ENCODE peak calls at places on chromosomes 3 and 15, in eight cellular contexts. B is KBM-7; E is WTC11; T is GM23248; K is iPS-NIHi11; V is mesenchymal stem cell; Q is activated CD4-positive, alpha-beta T cell treated with anti-CD3 and anti-CD28 coated beads for 48 hours; R is BE2C. Y is an unnamed sample.

GRCh38 chr15:101306341-101307047 is 11.4 kb upstream of the SNRPA1 start:
- DNase-seq in K (no peak), R (no peak), V (no peak), E (no peak), T (no peak), Q (no peak), B (no peak), Y (no peak)

GRCh38 chr15:80550910-80551265 is 144.2 kb upstream of the ABHD17C start:
- DNase-seq in E (no peak), V (peak; percentile 45), Q (no peak), K (no peak), B (no peak), R (no peak), T (peak; percentile 62), Y (no peak)

GRCh38 chr15:38795471-38796245 is 231.0 kb upstream of the RASGRP1 start:
- DNase-seq in R (no peak), Q (no peak), T (peak; percentile 64), B (no peak), E (no peak), V (no peak), K (no peak), Y (no peak)

GRCh38 chr15:76328962-76329361 is 7.6 kb upstream of the ISL2 start:
- DNase-seq in T (peak; percentile 63), E (no peak), B (no peak), V (no peak), Q (no peak), K (no peak), R (no peak), Y (no peak)

GRCh38 chr3:67790043-67790442 is 135.6 kb upstream of the SUCLG2 start:
- DNase-seq in B (peak; percentile 71), V (peak; percentile 54), T (peak; percentile 63), R (peak; percentile 46), K (peak; percentile 76), Q (peak; percentile 71), E (peak; percentile 75), Y (peak; percentile 82)

GRCh38 chr3:116423365-116423764 is 21.9 kb downstream of the LSAMP start:
- DNase-seq in R (no peak), V (peak; percentile 24), B (no peak), E (no peak), K (peak; percentile 13), T (peak; percentile 6), Q (no peak), Y (no peak)

GRCh38 chr3:195133462-195133861 is 137.5 kb downstream of the XXYLT1 start:
- DNase-seq in R (peak; percentile 84), B (no peak), T (peak; percentile 91), V (no peak), K (no peak), Q (peak; percentile 59), E (no peak), Y (no peak)

GRCh38 chr3:189168711-189169110 is 3.1 kb upstream of the TPRG1 start:
- DNase-seq in Q (no peak), T (no peak), B (no peak), V (no peak), R (no peak), K (no peak), E (no peak), Y (no peak)

GRCh38 chr15:77871838-77872371 is 205.6 kb downstream of the TBC1D2B start:
- DNase-seq in T (no peak), V (no peak), E (peak; percentile 63), Q (peak; percentile 11), K (no peak), B (peak; percentile 24), R (no peak), Y (peak; percentile 56)

GRCh38 chr3:13598926-13599886 is 50.3 kb downstream of the FBLN2 start:
- DNase-seq in Q (no peak), E (no peak), T (peak; percentile 69), B (no peak), R (no peak), V (no peak), K (peak; percentile 53), Y (no peak)

GRCh38 chr15:53569756-53570480 is 189.5 kb downstream of the WDR72 start:
- DNase-seq in B (no peak), V (no peak), T (no peak), K (no peak), Q (no peak), R (no peak), E (no peak), Y (no peak)

GRCh38 chr15:38254065-38254883 is 1.6 kb downstream of the SPRED1 start:
- DNase-seq in E (no peak), Q (peak; percentile 44), B (peak; percentile 91), V (peak; percentile 74), K (no peak), T (peak; percentile 77), R (peak; percentile 45), Y (peak; percentile 85)

GRCh38 chr15:40439461-40440299 is 1.1 kb upstream of the BAHD1 start:
- DNase-seq in R (peak; percentile 47), V (peak; percentile 65), T (peak; percentile 80), E (peak; percentile 69), B (no peak), K (peak; percentile 61), Q (peak; percentile 56), Y (peak; percentile 62)

GRCh38 chr3:126835472-126836219 is 131.6 kb downstream of the CHCHD6 start:
- DNase-seq in B (no peak), V (peak; percentile 59), T (peak; percentile 85), R (peak; percentile 64), E (no peak), K (no peak), Q (no peak), Y (no peak)

GRCh38 chr15:32802296-32802936 is 84.6 kb downstream of the GREM1 start:
- DNase-seq in K (no peak), R (no peak), T (peak; percentile 79), B (peak; percentile 37), V (peak; percentile 94), E (no peak), Q (peak; percentile 16), Y (no peak)

GRCh38 chr3:4834403-4834866 is 144.8 kb upstream of the BHLHE40 start:
- DNase-seq in T (no peak), E (no peak), B (peak; percentile 71), Q (peak; percentile 85), K (no peak), R (no peak), V (peak; percentile 62), Y (no peak)

GRCh38 chr15:60320365-60320764 is 77.4 kb downstream of the ANXA2 start:
- DNase-seq in K (no peak), E (no peak), R (no peak), V (no peak), T (no peak), Q (no peak), B (no peak), Y (no peak)

GRCh38 chr15:101844916-101845315 is 32.9 kb downstream of the OR4F15 start:
- DNase-seq in B (no peak), R (no peak), T (no peak), K (no peak), V (no peak), E (no peak), Q (no peak), Y (no peak)

GRCh38 chr3:29773481-29773880 is 492.6 kb downstream of the RBMS3 start:
- DNase-seq in R (no peak), Q (no peak), E (peak; percentile 20), V (no peak), B (no peak), T (no peak), K (peak; percentile 19), Y (no peak)

GRCh38 chr3:33438871-33439270 is 1.3 kb downstream of the UBP1 start:
- DNase-seq in E (no peak), V (peak; percentile 33), R (no peak), T (peak; percentile 53), K (no peak), Q (no peak), B (no peak), Y (peak; percentile 58)

GRCh38 chr3:164539215-164539614 is 539.1 kb downstream of the SI start:
- DNase-seq in Q (no peak), K (no peak), T (no peak), R (no peak), B (no peak), V (no peak), E (no peak), Y (no peak)

GRCh38 chr15:58923284-58923683 is 10.2 kb downstream of the SLTM start:
- DNase-seq in K (no peak), B (no peak), Q (no peak), R (no peak), E (no peak), V (no peak), T (no peak), Y (no peak)

GRCh38 chr15:80162059-80162554 is 9.3 kb downstream of the FAH start:
- DNase-seq in Q (no peak), B (no peak), E (no peak), K (no peak), T (no peak), R (no peak), V (peak; percentile 36), Y (no peak)

GRCh38 chr15:66670198-66670597 is 31.8 kb upstream of the SMAD6 start:
- DNase-seq in R (no peak), V (no peak), T (no peak), B (no peak), E (no peak), Q (no peak), K (no peak), Y (no peak)